ENCODE peak calls at places on chromosomes 2 and 18, in four cellular contexts. One of them, this sample, is unnamed.

GRCh38 chr18:69817335-69817935 is 130.2 kb downstream of the CD226 start:
- DNase-seq in neural progenitor cell: no peak
- DNase-seq in IMR-90: peak
- DNase-seq in fibroblast of lung: peak
- DNase-seq in this sample: no peak

GRCh38 chr2:217851191-217852020 is 151.4 kb downstream of the TNS1 start:
- DNase-seq in IMR-90: peak
- DNase-seq in fibroblast of lung: peak
- DNase-seq in neural progenitor cell: no peak
- DNase-seq in this sample: no peak

GRCh38 chr2:74003494-74004211 is 18.9 kb downstream of the TET3 start:
- DNase-seq in fibroblast of lung: peak
- DNase-seq in IMR-90: peak
- DNase-seq in neural progenitor cell: peak
- DNase-seq in this sample: no peak

GRCh38 chr2:212959469-212960117 is 191.8 kb downstream of the IKZF2 start:
- DNase-seq in fibroblast of lung: peak
- DNase-seq in neural progenitor cell: no peak
- DNase-seq in IMR-90: no peak
- DNase-seq in this sample: no peak

GRCh38 chr2:119282966-119283511 is 59.4 kb downstream of the STEAP3 start:
- DNase-seq in neural progenitor cell: no peak
- DNase-seq in IMR-90: no peak
- DNase-seq in fibroblast of lung: no peak
- DNase-seq in this sample: no peak

GRCh38 chr2:39160982-39161381 is 40.1 kb upstream of the SOS1 start:
- DNase-seq in neural progenitor cell: no peak
- DNase-seq in fibroblast of lung: peak
- DNase-seq in IMR-90: peak
- DNase-seq in this sample: no peak

GRCh38 chr2:127052068-127052770 is 54.7 kb downstream of the BIN1 start:
- DNase-seq in fibroblast of lung: no peak
- DNase-seq in IMR-90: no peak
- DNase-seq in neural progenitor cell: no peak
- DNase-seq in this sample: no peak

GRCh38 chr18:59502222-59502898 is 143.3 kb upstream of the LMAN1 start:
- DNase-seq in fibroblast of lung: peak
- DNase-seq in neural progenitor cell: no peak
- DNase-seq in IMR-90: peak
- DNase-seq in this sample: no peak

GRCh38 chr18:25123438-25124225 is 228.3 kb downstream of the ZNF521 start:
- DNase-seq in IMR-90: no peak
- DNase-seq in neural progenitor cell: no peak
- DNase-seq in fibroblast of lung: no peak
- DNase-seq in this sample: no peak

GRCh38 chr2:144470334-144470733 is 49.6 kb downstream of the ZEB2 start:
- DNase-seq in fibroblast of lung: no peak
- DNase-seq in IMR-90: no peak
- DNase-seq in neural progenitor cell: no peak
- DNase-seq in this sample: no peak

GRCh38 chr2:42249887-42250286 is 80.7 kb downstream of the EML4 start:
- DNase-seq in neural progenitor cell: no peak
- DNase-seq in IMR-90: no peak
- DNase-seq in fibroblast of lung: peak
- DNase-seq in this sample: no peak

GRCh38 chr2:162524192-162524591 is 180.3 kb downstream of the GCA start:
- DNase-seq in neural progenitor cell: peak
- DNase-seq in IMR-90: no peak
- DNase-seq in fibroblast of lung: peak
- DNase-seq in this sample: no peak

DNA sequence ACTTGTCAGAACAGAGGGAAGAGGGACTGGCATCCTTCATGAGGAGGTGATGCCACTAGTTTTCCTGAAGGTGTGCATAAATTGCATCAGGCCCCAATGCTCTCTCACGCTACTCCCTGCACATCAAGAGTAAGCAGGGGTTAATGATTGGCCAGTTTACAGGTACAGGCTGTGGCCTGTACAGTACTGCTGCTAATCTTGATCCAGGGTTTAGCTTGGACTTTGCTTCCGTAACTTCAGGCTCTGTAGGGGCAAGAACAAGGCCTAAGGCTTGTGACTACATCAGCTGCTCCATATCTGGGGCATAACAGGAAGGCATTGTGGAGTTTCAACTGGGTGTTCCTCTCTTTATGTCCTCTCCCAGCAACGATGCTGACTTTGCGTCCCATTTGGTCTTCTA is 96.8 kb upstream of the FZD7 start:
- DNase-seq in IMR-90: no peak
- DNase-seq in fibroblast of lung: no peak
- DNase-seq in neural progenitor cell: no peak
- DNase-seq in this sample: no peak
- H2AFZ ChIP-seq in IMR-90: no peak
- H2AFZ ChIP-seq in fibroblast of lung: no peak
- H2AFZ ChIP-seq in neural progenitor cell: no peak
- H2AFZ ChIP-seq in this sample: no peak

GRCh38 chr2:171957061-171957460 is 34.8 kb downstream of the HAT1 start:
- DNase-seq in IMR-90: no peak
- DNase-seq in neural progenitor cell: peak
- DNase-seq in fibroblast of lung: no peak
- DNase-seq in this sample: no peak

GRCh38 chr2:171956135-171956830 is 34.0 kb downstream of the HAT1 start:
- DNase-seq in IMR-90: no peak
- DNase-seq in fibroblast of lung: no peak
- DNase-seq in neural progenitor cell: no peak
- DNase-seq in this sample: no peak

GRCh38 chr2:171952748-171953147 is 30.5 kb downstream of the HAT1 start:
- DNase-seq in fibroblast of lung: no peak
- DNase-seq in neural progenitor cell: no peak
- DNase-seq in IMR-90: no peak
- DNase-seq in this sample: no peak

GRCh38 chr2:171952276-171952675 is 30.0 kb downstream of the HAT1 start:
- DNase-seq in fibroblast of lung: no peak
- DNase-seq in neural progenitor cell: no peak
- DNase-seq in IMR-90: no peak
- DNase-seq in this sample: no peak
- H3K9ac ChIP-seq in fibroblast of lung: no peak
- H3K9ac ChIP-seq in neural progenitor cell: no peak
- H3K9ac ChIP-seq in IMR-90: no peak
- H3K9ac ChIP-seq in this sample: no peak

GRCh38 chr2:27040282-27040681 is 7.5 kb downstream of the TMEM214 start:
- DNase-seq in IMR-90: no peak
- DNase-seq in fibroblast of lung: no peak
- DNase-seq in neural progenitor cell: no peak
- DNase-seq in this sample: no peak

GRCh38 chr2:27039871-27040270 is 7.1 kb downstream of the TMEM214 start:
- DNase-seq in neural progenitor cell: no peak
- DNase-seq in IMR-90: no peak
- DNase-seq in fibroblast of lung: no peak
- DNase-seq in this sample: no peak

GRCh38 chr2:27042985-27043634 is 8.4 kb upstream of the AGBL5 start:
- DNase-seq in fibroblast of lung: no peak
- DNase-seq in IMR-90: peak
- DNase-seq in neural progenitor cell: no peak
- DNase-seq in this sample: no peak

GRCh38 chr2:27042159-27042661 is 9.3 kb upstream of the AGBL5 start:
- DNase-seq in neural progenitor cell: no peak
- DNase-seq in IMR-90: no peak
- DNase-seq in fibroblast of lung: no peak
- DNase-seq in this sample: no peak

DNA sequence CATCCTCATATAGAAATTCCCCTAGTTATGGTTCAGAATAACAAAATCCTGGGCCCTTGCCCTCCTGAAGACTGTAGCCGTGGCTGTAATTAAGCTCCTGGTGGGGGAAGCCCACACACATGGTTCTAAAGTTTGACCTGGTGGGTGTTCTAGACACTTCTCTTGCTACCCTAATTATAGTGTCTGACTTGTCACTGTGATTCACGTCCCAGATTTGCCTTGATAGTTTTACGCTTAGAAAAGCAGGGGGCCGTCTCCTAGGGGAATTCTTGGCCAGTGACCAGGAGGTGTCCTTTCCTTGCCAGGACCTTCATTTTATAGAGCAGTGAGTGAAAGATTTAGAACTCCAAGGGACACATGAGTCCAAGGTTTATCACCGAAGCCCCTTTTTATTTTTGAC is 8.9 kb downstream of the TMEM214 start:
- DNase-seq in IMR-90: no peak
- DNase-seq in neural progenitor cell: no peak
- DNase-seq in fibroblast of lung: peak
- DNase-seq in this sample: no peak
- H2AFZ ChIP-seq in IMR-90: no peak
- H2AFZ ChIP-seq in neural progenitor cell: no peak
- H2AFZ ChIP-seq in fibroblast of lung: no peak
- H2AFZ ChIP-seq in this sample: no peak

GRCh38 chr2:173357351-173357750 is 2.7 kb downstream of the CDCA7 start:
- DNase-seq in IMR-90: no peak
- DNase-seq in neural progenitor cell: no peak
- DNase-seq in fibroblast of lung: no peak
- DNase-seq in this sample: no peak
- H3K9ac ChIP-seq in IMR-90: no peak
- H3K9ac ChIP-seq in neural progenitor cell: no peak
- H3K9ac ChIP-seq in fibroblast of lung: no peak
- H3K9ac ChIP-seq in this sample: no peak

This sample was measured in MM.1S.